ENCODE peak calls at places on chromosomes 11 and 22, in five cellular contexts. V is dorsolateral prefrontal cortex, C is psoas muscle, W is PC-3, M is HL-60. Q is an unnamed sample.

GRCh38 chr11:121714356-121714755 is 261.6 kb upstream of the SORL1-AS1 start:
- DNase-seq in C (no peak), W (no peak), V (no peak), M (no peak), Q (no peak)

GRCh38 chr22:31173386-31174145 is 13.6 kb downstream of the RNF185 start:
- DNase-seq in V (no peak), W (peak; percentile 72), M (no peak), C (no peak), Q (peak; percentile 68)

GRCh38 chr11:75260396-75260795 is 19.8 kb downstream of the TPBGL start:
- DNase-seq in C (no peak), M (no peak), V (no peak), W (no peak), Q (no peak)

GRCh38 chr11:61955031-61955415 is 4.9 kb downstream of the BEST1 start:
- DNase-seq in W (no peak), C (peak; percentile 80), V (no peak), M (peak; percentile 91), Q (peak; percentile 65)

GRCh38 chr22:21025763-21026755 is 6.3 kb downstream of the SLC7A4 start:
- DNase-seq in C (no peak), V (no peak), M (no peak), W (no peak), Q (no peak)

GRCh38 chr11:108224908-108225786 is 2.3 kb downstream of the ATM start:
- DNase-seq in M (peak; percentile 56), W (no peak), V (no peak), C (no peak), Q (no peak)

GRCh38 chr11:120001161-120002135 is 136.5 kb downstream of the TRIM29 start:
- DNase-seq in W (no peak), V (no peak), C (no peak), M (no peak), Q (no peak)

GRCh38 chr11:6647282-6647679 is 8.3 kb downstream of the DCHS1 start:
- DNase-seq in V (no peak), C (no peak), M (no peak), W (no peak), Q (no peak)

GRCh38 chr11:112878228-112878627 is 83.0 kb upstream of the NCAM1 start:
- DNase-seq in C (no peak), V (no peak), W (no peak), M (no peak), Q (no peak)

GRCh38 chr11:17343907-17344306 is 7.7 kb upstream of the NCR3LG1 start:
- DNase-seq in V (no peak), M (no peak), W (peak; percentile 57), C (no peak), Q (peak; percentile 59)

GRCh38 chr11:86035164-86035563 is 33.7 kb downstream of the PICALM start:
- DNase-seq in M (no peak), V (no peak), C (peak; percentile 57), W (no peak), Q (no peak)

GRCh38 chr11:104134760-104135159 is 29.2 kb downstream of the PDGFD start:
- DNase-seq in W (peak; percentile 64), C (no peak), V (no peak), M (no peak), Q (no peak)

GRCh38 chr11:33899383-33900037 is 7.6 kb upstream of the LMO2 start:
- DNase-seq in C (peak; percentile 89), V (peak; percentile 50), M (no peak), W (peak; percentile 80), Q (peak; percentile 58)

GRCh38 chr11:126664193-126664592 is 308.7 kb downstream of the ST3GAL4 start:
- DNase-seq in M (no peak), V (no peak), C (no peak), W (no peak), Q (no peak)

GRCh38 chr22:42844756-42845155 is 12.3 kb downstream of the ARFGAP3 start:
- DNase-seq in V (no peak), C (no peak), M (no peak), W (peak; percentile 93), Q (peak; percentile 41)

GRCh38 chr22:42991010-42991651 is 23.8 kb downstream of the PACSIN2 start:
- DNase-seq in M (no peak), C (no peak), W (peak; percentile 50), V (no peak), Q (no peak)

GRCh38 chr22:39732625-39733024 is 160.9 kb downstream of the ENTHD1 start:
- DNase-seq in C (no peak), W (no peak), M (no peak), V (no peak), Q (no peak)

GRCh38 chr11:72735495-72736027 is 16.6 kb downstream of the ARAP1 start:
- DNase-seq in C (peak; percentile 7), M (peak; percentile 51), V (no peak), W (peak; percentile 67), Q (no peak)

GRCh38 chr11:134266841-134267251 is 9.3 kb upstream of the GLB1L3 start:
- DNase-seq in W (peak; percentile 97), M (peak; percentile 23), V (no peak), C (no peak), Q (peak; percentile 84)

GRCh38 chr11:69131644-69132300 is 24.0 kb upstream of the SMIM38 start:
- DNase-seq in W (peak; percentile 98), C (no peak), V (peak; percentile 42), M (no peak), Q (peak; percentile 73)

GRCh38 chr11:133898031-133898769 is 52.9 kb upstream of the SPATA19 start:
- DNase-seq in C (no peak), W (no peak), V (no peak), M (no peak), Q (no peak)

GRCh38 chr22:46829140-46829891 is 66.9 kb downstream of the TBC1D22A start:
- DNase-seq in M (no peak), W (peak; percentile 89), V (no peak), C (no peak), Q (peak; percentile 78)

GRCh38 chr11:32297629-32298028 is 137.7 kb downstream of the WT1 start:
- DNase-seq in W (peak; percentile 72), C (no peak), M (peak; percentile 4), V (peak; percentile 7), Q (peak; percentile 54)

GRCh38 chr11:77819921-77820564 is 479 bp downstream of the RSF1 start:
- DNase-seq in M (peak; percentile 24), C (peak; percentile 67), W (peak; percentile 35), V (peak; percentile 38), Q (peak; percentile 51)

GRCh38 chr11:97742717-97743116 is 1278.0 kb upstream of the CNTN5 start:
- DNase-seq in W (no peak), M (no peak), C (no peak), V (no peak), Q (no peak)

GRCh38 chr11:7538023-7538422 is 24.2 kb downstream of the PPFIBP2 start:
- DNase-seq in M (no peak), W (no peak), C (peak; percentile 73), V (no peak), Q (no peak)

GRCh38 chr11:68099474-68100405 is 21.4 kb downstream of the CHKA start:
- DNase-seq in W (peak; percentile 20), V (no peak), C (no peak), M (peak; percentile 9), Q (no peak)

GRCh38 chr11:119169272-119169719 is 771 bp downstream of the NLRX1 start:
- DNase-seq in C (peak; percentile 83), M (peak; percentile 15), W (peak; percentile 72), V (no peak), Q (peak; percentile 57)

GRCh38 chr11:3605279-3605662 is 36.5 kb downstream of the ART5 start:
- DNase-seq in C (no peak), W (no peak), M (no peak), V (no peak), Q (no peak)

GRCh38 chr11:3604169-3604568 is 37.6 kb downstream of the ART5 start:
- DNase-seq in M (no peak), W (no peak), V (no peak), C (no peak), Q (no peak)

GRCh38 chr11:3609416-3610265 is 32.2 kb downstream of the ART5 start:
- DNase-seq in W (peak; percentile 64), M (peak; percentile 37), C (no peak), V (no peak), Q (peak; percentile 38)

GRCh38 chr11:3605721-3606324 is 36.0 kb downstream of the ART5 start:
- DNase-seq in V (no peak), C (no peak), M (no peak), W (peak; percentile 47), Q (no peak)
- TF ChIP-seq CTCF in V (no peak), C (no peak), M (no peak), W (no peak), Q (no peak)

GRCh38 chr11:35494966-35495365 is 30.4 kb downstream of the PAMR1 start:
- DNase-seq in M (no peak), W (no peak), V (no peak), C (no peak), Q (no peak)

GRCh38 chr11:35488117-35488516 is 37.3 kb downstream of the PAMR1 start:
- DNase-seq in C (no peak), M (no peak), W (no peak), V (no peak), Q (no peak)

GRCh38 chr11:35486934-35487333 is 38.5 kb downstream of the PAMR1 start:
- DNase-seq in M (no peak), W (no peak), C (no peak), V (no peak), Q (no peak)

GRCh38 chr11:35487532-35488078 is 37.8 kb downstream of the PAMR1 start:
- DNase-seq in C (no peak), V (no peak), M (no peak), W (peak; percentile 69), Q (no peak)

DNA sequence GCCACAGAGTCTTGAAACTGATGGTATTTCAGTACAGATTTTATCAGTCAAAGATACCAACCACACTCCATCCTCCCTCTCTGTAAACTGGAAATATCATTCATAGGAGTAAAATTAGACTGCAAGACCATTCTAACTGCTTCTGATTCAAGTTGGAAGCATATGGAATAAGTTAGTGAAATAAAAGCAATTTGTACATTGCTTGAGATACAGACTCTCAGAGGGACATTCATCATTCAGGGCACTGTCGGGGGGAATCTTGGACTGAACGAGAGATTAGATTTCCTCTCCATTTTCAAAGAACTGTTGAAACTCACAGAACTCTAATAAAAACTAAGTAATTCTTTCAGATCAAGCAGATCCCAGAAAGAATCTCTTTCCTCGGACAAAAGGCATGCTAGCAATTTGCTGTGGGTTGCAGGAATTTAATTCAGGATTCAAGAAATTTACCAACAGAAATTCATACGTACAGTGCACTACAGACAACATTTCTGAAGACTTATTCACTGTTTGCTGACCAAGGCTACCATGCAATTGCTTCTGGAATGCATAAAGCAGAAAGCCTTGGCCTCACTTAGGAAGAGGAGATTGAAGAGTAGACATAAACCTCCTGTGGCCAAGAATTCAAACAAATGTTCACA is 34.1 kb downstream of the PAMR1 start:
- DNase-seq in M (no peak), V (no peak), W (peak; percentile 57), C (no peak), Q (no peak)
- H3K27ac ChIP-seq in M (no peak overlapping the region), V (no peak overlapping the region), W (no peak overlapping the region), C (no peak overlapping the region), Q (no peak overlapping the region)

DNA sequence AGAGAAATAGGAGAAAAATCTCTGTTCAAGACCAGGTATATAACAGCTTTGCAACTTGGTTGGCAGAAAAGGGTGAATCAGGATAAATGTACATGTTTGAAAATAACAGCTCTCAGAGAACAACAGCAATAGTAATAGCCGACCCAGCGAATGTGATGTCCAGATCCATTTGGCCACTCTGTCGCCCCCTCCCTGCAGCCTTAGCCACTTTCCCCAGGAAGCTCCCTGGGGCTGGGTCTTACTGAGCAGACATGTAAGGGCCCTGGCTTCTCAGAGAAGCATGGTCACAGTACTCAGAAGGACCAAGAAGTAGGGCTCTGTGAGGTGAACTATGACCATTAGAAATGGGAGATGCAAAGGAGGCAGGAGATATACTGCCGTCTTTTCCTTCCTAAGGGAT is 154.1 kb upstream of the SNX19 start:
- DNase-seq in W (no peak), V (no peak), M (no peak), C (no peak), Q (no peak)
- TF ChIP-seq CTCF in W (no peak), V (no peak), M (no peak), C (no peak), Q (no peak)

GRCh38 chr11:8808226-8808585 is 102.8 kb upstream of the AKIP1 start:
- DNase-seq in W (no peak), C (no peak), V (no peak), M (no peak), Q (peak; percentile 23)
- H3K27ac ChIP-seq in W (no peak overlapping the region), C (peak overlapping the region; percentile 75), V (peak overlapping the region; percentile 44), M (no peak overlapping the region), Q (peak overlapping the region; percentile 98)

Q was measured in RWPE1.